ENCODE peak calls at places on chromosomes 7 and 10, in five cellular contexts. G, A, X, R and Z are unnamed samples. For H3K9me3, the result is how much of the 10 kb centered on the place peaks cover.

GRCh38 chr10:15515207-15515606 is 144.1 kb upstream of the FAM171A1 start:
- DNase-seq in A (no peak), R (no peak), G (peak), X (no peak), Z (no peak)

GRCh38 chr10:75743231-75743864 is 311.9 kb downstream of the LRMDA start:
- DNase-seq in X (no peak), G (no peak), A (no peak), R (no peak), Z (no peak)

GRCh38 chr7:111650456-111650999 is 88.2 kb upstream of the IMMP2L start:
- DNase-seq in X (no peak), R (no peak), G (no peak), A (no peak), Z (no peak)

GRCh38 chr10:122034149-122034756 is 45.3 kb downstream of the TACC2 start:
- DNase-seq in G (no peak), X (no peak), R (no peak), A (peak), Z (no peak)

GRCh38 chr10:133318494-133319127 is 9.9 kb downstream of the ZNF511 start:
- DNase-seq in G (peak), R (peak), X (peak), A (no peak), Z (peak)

GRCh38 chr7:362416-363096 is 72.6 kb downstream of the FOXL3 start:
- DNase-seq in A (no peak), R (peak), X (no peak), G (no peak), Z (no peak)

GRCh38 chr10:4144802-4145201 is 359.8 kb upstream of the KLF6 start:
- DNase-seq in A (no peak), X (no peak), G (no peak), R (no peak), Z (no peak)

GRCh38 chr7:80508440-80508839 is 3.4 kb downstream of the GNAT3 start:
- DNase-seq in G (no peak), A (no peak), X (no peak), R (no peak), Z (no peak)

GRCh38 chr7:2945171-2945570 is 98.5 kb downstream of the CARD11 start:
- DNase-seq in A (no peak), R (no peak), X (no peak), G (no peak), Z (no peak)

GRCh38 chr7:131370523-131370968 is 42.9 kb downstream of the MKLN1 start:
- DNase-seq in R (no peak), A (no peak), G (no peak), X (no peak), Z (no peak)

GRCh38 chr7:24123061-24123460 is 160.9 kb upstream of the NPY start:
- DNase-seq in X (no peak), R (no peak), G (no peak), A (no peak), Z (no peak)

GRCh38 chr7:47581821-47582747 is at the start of gene TNS3:
- DNase-seq in G (peak), A (no peak), R (peak), X (peak), Z (no peak)

GRCh38 chr10:3808689-3809199 is 23.7 kb upstream of the KLF6 start:
- DNase-seq in G (no peak), A (no peak), X (no peak), R (no peak), Z (no peak)

GRCh38 chr10:90674927-90675326 is 182.9 kb downstream of the HTR7 start:
- DNase-seq in A (peak), G (no peak), X (no peak), R (no peak), Z (no peak)

GRCh38 chr7:79790863-79791262 is 337.4 kb upstream of the MAGI2 start:
- DNase-seq in R (no peak), A (no peak), X (no peak), G (no peak), Z (no peak)

GRCh38 chr7:99359465-99360154 is 14.9 kb upstream of the ARPC1B start:
- DNase-seq in A (no peak), R (no peak), X (no peak), G (no peak), Z (no peak)

GRCh38 chr10:15725603-15726002 is 5.9 kb upstream of the ITGA8 start:
- DNase-seq in X (peak), A (no peak), R (no peak), G (peak), Z (no peak)

GRCh38 chr7:151433721-151434400 is 6.1 kb downstream of the CRYGN start:
- DNase-seq in A (no peak), R (no peak), G (no peak), X (no peak), Z (no peak)

GRCh38 chr7:105088456-105088855 is 74.5 kb downstream of the KMT2E start:
- DNase-seq in X (no peak), R (no peak), G (no peak), A (no peak), Z (no peak)

GRCh38 chr10:15472431-15473400 is 101.6 kb upstream of the FAM171A1 start:
- DNase-seq in X (no peak), A (no peak), R (no peak), G (no peak), Z (no peak)

GRCh38 chr10:113897693-113898618 is 43.5 kb downstream of the NHLRC2 start:
- DNase-seq in G (no peak), R (no peak), X (peak), A (no peak), Z (no peak)

GRCh38 chr10:110803830-110804338 is 67.8 kb upstream of the PDCD4 start:
- DNase-seq in G (peak), X (peak), A (no peak), R (no peak), Z (no peak)

GRCh38 chr7:73770002-73770859 is at the start of gene CLDN3:
- DNase-seq in G (no peak), A (no peak), R (no peak), X (peak), Z (no peak)

GRCh38 chr7:30303312-30304039 is 19.1 kb downstream of the ZNRF2 start:
- DNase-seq in G (no peak), R (no peak), X (no peak), A (no peak), Z (no peak)

GRCh38 chr7:128831178-128831993 is 1.2 kb downstream of the FLNC start:
- DNase-seq in G (no peak), A (no peak), X (peak), R (peak), Z (no peak)

GRCh38 chr10:56632537-56632936 is 271.5 kb upstream of the ZWINT start:
- DNase-seq in A (no peak), R (no peak), X (no peak), G (no peak), Z (no peak)

GRCh38 chr7:108296911-108297310 is 159.3 kb downstream of the NRCAM start:
- DNase-seq in A (no peak), X (no peak), G (no peak), R (no peak), Z (no peak)

GRCh38 chr10:4059471-4060138 is 274.6 kb upstream of the KLF6 start:
- DNase-seq in X (no peak), G (no peak), R (no peak), A (no peak), Z (no peak)

GRCh38 chr10:34049887-34050286 is 715.4 kb upstream of the NRP1 start:
- DNase-seq in X (no peak), R (no peak), G (no peak), A (no peak), Z (no peak)

GRCh38 chr10:53650794-53651193 is 878.2 kb upstream of the MBL2 start:
- DNase-seq in R (no peak), G (no peak), X (no peak), A (no peak), Z (no peak)

GRCh38 chr10:17199351-17199804 is 2.1 kb downstream of the TRDMT1 start:
- DNase-seq in G (no peak), A (no peak), X (peak), R (no peak), Z (no peak)

GRCh38 chr7:727806-728460 is 852 bp upstream of the PRKAR1B start:
- DNase-seq in G (no peak), R (no peak), A (no peak), X (no peak), Z (no peak)

GRCh38 chr10:79328737-79329504 is 18.3 kb upstream of the PPIF start:
- DNase-seq in R (peak), G (no peak), X (no peak), A (no peak), Z (no peak)

GRCh38 chr10:79329529-79329928 is 17.7 kb upstream of the PPIF start:
- DNase-seq in G (no peak), R (peak), A (no peak), X (no peak), Z (no peak)

GRCh38 chr10:79331226-79331625 is 16.0 kb upstream of the PPIF start:
- DNase-seq in X (no peak), R (no peak), A (no peak), G (no peak), Z (no peak)

GRCh38 chr10:79333513-79333912 is 13.8 kb upstream of the PPIF start:
- DNase-seq in A (no peak), X (no peak), R (no peak), G (no peak), Z (no peak)

DNA sequence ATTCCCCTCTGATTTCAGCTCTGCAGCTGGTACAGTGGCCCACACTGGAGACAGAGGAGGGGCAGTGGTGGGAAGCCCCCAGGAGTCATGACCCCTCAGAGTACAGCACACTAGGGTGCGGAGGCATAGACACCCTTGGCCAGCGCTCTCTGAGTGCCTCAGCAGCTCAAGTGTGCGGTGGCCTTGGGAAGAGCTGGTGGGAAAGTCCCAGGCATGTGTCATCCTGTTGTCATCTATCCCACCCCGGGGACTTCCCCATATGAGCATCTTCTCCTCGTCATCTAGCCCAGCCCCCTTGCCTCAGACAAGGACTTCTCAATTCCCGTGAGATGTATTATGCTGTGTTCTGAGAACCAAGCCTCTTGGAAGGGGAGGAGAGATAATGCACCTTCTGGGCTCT is 15.6 kb upstream of the PPIF start:
- DNase-seq in G (peak), A (peak), R (peak), X (no peak), Z (peak)
- H3K9me3 ChIP-seq in G (under half), A (under half), R (under half), X (under half), Z (under half)

GRCh38 chr7:158292948-158293347 is 294.7 kb downstream of the PTPRN2 start:
- DNase-seq in X (no peak), R (no peak), A (no peak), G (no peak), Z (no peak)
- H3K9me3 ChIP-seq in X (under half), R (under half), A (under half), G (under half), Z (under half)

GRCh38 chr7:56256108-56256507 is 139.9 kb upstream of the NUPR2 start:
- DNase-seq in R (no peak), X (no peak), G (no peak), A (no peak), Z (no peak)

GRCh38 chr7:56250135-56250534 is 133.9 kb upstream of the NUPR2 start:
- DNase-seq in G (no peak), A (no peak), R (no peak), X (no peak), Z (no peak)
- H3K9me3 ChIP-seq in G (under half), A (under half), R (under half), X (under half), Z (under half)

GRCh38 chr7:57642730-57643129 is 192.8 kb downstream of the ZNF716 start:
- DNase-seq in G (no peak), A (no peak), X (no peak), R (no peak), Z (no peak)
- H3K9me3 ChIP-seq in G (under half), A (under half), X (under half), R (under half), Z (under half)

DNA sequence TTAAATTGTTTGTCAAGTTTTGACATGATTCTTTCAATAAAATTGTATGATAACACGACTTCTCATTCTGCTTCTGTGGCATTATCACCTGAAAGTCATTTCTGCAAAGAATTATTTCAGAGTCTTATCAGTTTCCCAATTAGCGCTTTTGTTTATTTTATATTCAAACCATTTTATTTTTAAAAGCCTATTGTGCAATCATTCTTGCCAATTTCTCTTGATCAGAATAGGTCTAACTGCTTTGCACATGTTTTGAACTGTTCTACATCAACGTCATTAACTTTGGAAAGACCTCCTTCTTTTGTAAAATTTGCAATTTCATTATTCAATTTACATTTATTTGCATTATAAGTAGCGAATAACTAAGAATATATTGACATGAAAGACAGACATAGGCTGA is 758.1 kb downstream of the CNTNAP2 start:
- DNase-seq in G (no peak), X (no peak), R (no peak), A (no peak), Z (no peak)
- H3K9me3 ChIP-seq in G (under half), X (under half), R (under half), A (under half), Z (under half)